ENCODE peak calls at places on chromosomes 4 and X, in eight cellular contexts. I is glutamatergic neuron, W is AG09319, G is Peyer's patch, V is fibroblast of pulmonary artery, M is lung, E is uterus, Q is lower leg skin. Z is an unnamed sample.

GRCh38 chr4:81421346-81422218 is 50.1 kb downstream of the RASGEF1B start:
- DNase-seq in I (no peak), V (peak; percentile 56), W (no peak), E (no peak), G (no peak), Q (peak; percentile 78), M (peak; percentile 47), Z (no peak)

GRCh38 chr4:129335263-129335662 is 239.3 kb downstream of the C4orf33 start:
- DNase-seq in I (no peak), E (no peak), G (no peak), M (no peak), W (no peak), V (no peak), Q (no peak), Z (no peak)

GRCh38 chrX:48468693-48469691 is 1.1 kb downstream of the SLC38A5 start:
- DNase-seq in W (no peak), V (no peak), E (no peak), Q (no peak), G (no peak), I (peak; percentile 44), M (no peak), Z (no peak)

GRCh38 chr4:168848112-168848511 is 161.9 kb downstream of the CBR4 start:
- DNase-seq in V (peak; percentile 60), M (no peak), W (no peak), E (no peak), I (no peak), G (no peak), Q (no peak), Z (no peak)

GRCh38 chr4:110106946-110107325 is 91.5 kb downstream of the ELOVL6 start:
- DNase-seq in I (no peak), E (no peak), G (no peak), V (peak; percentile 71), Q (no peak), W (no peak), M (no peak), Z (no peak)

GRCh38 chr4:80361329-80361900 is 25.9 kb downstream of the CFAP299 start:
- DNase-seq in V (peak; percentile 47), I (no peak), M (no peak), E (no peak), W (no peak), G (no peak), Q (no peak), Z (no peak)

GRCh38 chr4:133982533-133983224 is 218.9 kb downstream of the PABPC4L start:
- DNase-seq in W (no peak), E (no peak), G (no peak), M (no peak), V (no peak), I (no peak), Q (no peak), Z (no peak)

GRCh38 chr4:13642576-13642975 is 15.1 kb upstream of the BOD1L1 start:
- DNase-seq in E (peak; percentile 23), I (no peak), M (no peak), Q (no peak), W (no peak), V (peak; percentile 52), G (no peak), Z (no peak)

GRCh38 chr4:142671516-142671915 is 174.6 kb downstream of the INPP4B start:
- DNase-seq in G (no peak), I (no peak), M (no peak), E (no peak), Q (no peak), V (peak; percentile 10), W (no peak), Z (no peak)

GRCh38 chr4:1285790-1286553 is 3.7 kb upstream of the MAEA start:
- DNase-seq in E (no peak), W (no peak), V (peak; percentile 8), I (no peak), G (peak; percentile 48), Q (no peak), M (no peak), Z (no peak)
- TF ChIP-seq CTCF in E (no peak), W (peak; percentile 24), V (no peak), I (no peak), G (no peak), Q (no peak), M (no peak), Z (no peak)

DNA sequence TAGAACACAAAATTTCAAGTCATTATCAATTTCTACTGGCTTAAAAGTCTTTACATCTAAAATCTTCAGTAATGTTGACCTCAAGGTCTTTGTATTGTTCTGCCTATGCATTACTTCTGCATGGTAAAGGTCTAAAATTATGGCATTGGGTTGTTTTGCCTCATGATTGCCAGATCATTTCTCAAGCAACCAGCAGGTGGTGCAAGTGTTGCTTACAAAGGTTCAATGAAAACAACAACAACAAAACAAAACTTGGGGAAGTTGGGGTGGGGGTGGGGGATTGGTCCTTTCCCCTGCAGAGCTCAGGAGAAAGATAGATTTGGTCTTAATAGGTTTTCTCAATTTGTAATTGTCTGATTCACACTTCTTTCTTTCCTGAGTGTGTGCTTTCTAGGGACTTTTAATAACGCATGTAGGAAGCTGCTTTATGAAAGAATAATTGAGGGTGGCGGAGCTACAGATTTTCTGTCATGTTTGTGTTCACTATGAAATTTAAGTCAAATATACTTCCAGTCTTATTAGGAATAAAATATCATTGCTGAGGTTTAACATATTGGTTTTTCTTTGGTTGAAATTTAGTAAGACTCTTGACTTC is 145.1 kb downstream of the COL4A5 start:
- DNase-seq in G (no peak), I (no peak), V (peak; percentile 20), Q (no peak), M (no peak), E (no peak), W (no peak), Z (no peak)
- TF ChIP-seq CTCF in G (no peak), I (peak; percentile 45), V (peak; percentile 36), Q (no peak), M (no peak), E (no peak), W (peak; percentile 44), Z (peak; percentile 3)

DNA sequence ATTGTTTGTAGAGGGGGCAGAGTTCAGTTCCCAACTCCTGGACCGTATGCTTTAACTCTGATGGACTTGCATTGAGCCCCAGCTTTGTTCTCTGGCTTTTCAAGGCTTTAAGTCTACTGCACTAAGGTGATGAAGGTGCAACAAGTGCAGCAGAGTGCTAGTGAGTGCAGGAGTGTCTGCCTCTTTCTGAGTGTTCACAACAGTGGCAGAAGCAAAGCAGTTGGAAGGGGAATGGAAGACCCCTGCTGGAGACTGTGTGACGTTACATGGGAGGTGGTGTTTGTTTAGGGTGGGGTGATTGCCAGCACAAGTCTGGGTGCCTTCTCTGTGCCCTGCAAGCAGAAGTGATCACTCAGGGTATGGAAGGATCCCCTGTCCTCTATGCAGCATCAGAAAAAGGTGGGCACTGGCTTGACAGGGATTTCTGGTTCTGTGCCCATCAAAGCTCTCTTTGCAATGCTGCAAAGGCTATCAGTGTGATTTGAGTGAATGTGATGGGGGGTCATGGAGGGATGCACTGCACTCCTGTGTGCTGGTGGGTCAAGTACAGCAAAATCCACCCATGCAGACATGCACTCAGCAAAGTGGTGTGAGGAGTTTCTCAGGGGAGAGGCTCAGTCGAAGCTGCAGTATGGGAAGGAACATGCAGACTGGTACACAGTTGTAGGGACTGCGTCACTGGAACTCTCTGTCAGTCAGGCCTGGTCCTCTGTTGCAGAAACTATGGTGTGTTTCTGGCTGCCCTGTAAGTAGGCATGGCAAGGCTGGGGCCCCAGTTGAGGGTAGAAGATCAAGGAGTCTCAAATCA is 70.9 kb upstream of the UGT2B7 start:
- DNase-seq in W (no peak), E (no peak), M (no peak), Q (no peak), V (peak; percentile 7), I (peak; percentile 25), G (no peak), Z (no peak)
- TF ChIP-seq CTCF in W (no peak), E (no peak), M (no peak), Q (no peak), V (peak; percentile 38), I (peak; percentile 67), G (no peak), Z (peak; percentile 43)

GRCh38 chr4:153131478-153132069 is 72.7 kb upstream of the TRIM2 start:
- DNase-seq in W (no peak), Q (no peak), G (no peak), M (no peak), V (peak; percentile 3), I (peak; percentile 41), E (no peak), Z (no peak)
- TF ChIP-seq CTCF in W (no peak), Q (no peak), G (no peak), M (no peak), V (peak; percentile 16), I (peak; percentile 25), E (no peak), Z (peak; percentile 26)

GRCh38 chr4:98363431-98363830 is 102.2 kb downstream of the RAP1GDS1 start:
- DNase-seq in M (no peak), V (peak; percentile 39), I (no peak), E (no peak), Q (no peak), G (no peak), W (no peak), Z (no peak)
- TF ChIP-seq CTCF in M (no peak), V (no peak), I (no peak), E (no peak), Q (no peak), G (no peak), W (no peak), Z (no peak)

GRCh38 chr4:164383187-164384181 is 370.4 kb upstream of the SMIM31 start:
- DNase-seq in M (no peak), W (no peak), V (no peak), I (peak; percentile 79), G (no peak), E (peak; percentile 52), Q (no peak), Z (peak; percentile 64)
- TF ChIP-seq CTCF in M (no peak), W (no peak), V (no peak), I (peak; percentile 70), G (no peak), E (no peak), Q (no peak), Z (no peak)

GRCh38 chrX:45022144-45022543 is 149.2 kb downstream of the KDM6A start:
- DNase-seq in G (no peak), Q (no peak), V (no peak), I (no peak), E (no peak), M (no peak), W (no peak), Z (no peak)

GRCh38 chrX:45017946-45018345 is 145.0 kb downstream of the KDM6A start:
- DNase-seq in I (no peak), W (no peak), V (no peak), M (no peak), E (no peak), Q (no peak), G (no peak), Z (no peak)
- TF ChIP-seq CTCF in I (no peak), W (no peak), V (no peak), M (no peak), E (no peak), Q (no peak), G (no peak), Z (no peak)